ENCODE peak calls at places on chromosomes 7 and 10, in five cellular contexts. Z is MM.1S; K is effector memory CD8-positive, alpha-beta T cell; T is iPS-NIHi11; H is Kasumi-1. P is an unnamed sample.

GRCh38 chr7:28711096-28711495 is 247.0 kb downstream of the TRIL start:
- DNase-seq in T (no peak), K (no peak), H (no peak), Z (no peak), P (no peak)

GRCh38 chr10:18650618-18651017 is 769 bp downstream of the NSUN6 start:
- DNase-seq in H (peak; percentile 38), T (no peak), Z (peak; percentile 18), K (no peak), P (no peak)

GRCh38 chr7:142459557-142459963 is 201.7 kb upstream of the PRSS58 start:
- DNase-seq in H (peak; percentile 83), K (peak; percentile 16), T (peak; percentile 70), Z (peak; percentile 95), P (peak; percentile 74)

GRCh38 chr7:91247497-91247896 is 16.7 kb upstream of the FZD1 start:
- DNase-seq in H (no peak), Z (no peak), T (no peak), K (no peak), P (no peak)

GRCh38 chr10:28426392-28427159 is 106.3 kb upstream of the WAC start:
- DNase-seq in Z (no peak), T (no peak), H (no peak), K (no peak), P (no peak)

GRCh38 chr10:95472304-95473088 is 88.7 kb downstream of the SORBS1 start:
- DNase-seq in H (no peak), K (no peak), T (no peak), Z (no peak), P (no peak)

GRCh38 chr7:140127360-140128127 is 49.2 kb downstream of the KDM7A start:
- DNase-seq in Z (no peak), K (no peak), T (no peak), H (no peak), P (no peak)

GRCh38 chr7:85887133-85887532 is 700.3 kb upstream of the SEMA3D start:
- DNase-seq in H (no peak), K (no peak), T (no peak), Z (no peak), P (no peak)

GRCh38 chr7:89308535-89308934 is 513.0 kb upstream of the TEX47 start:
- DNase-seq in Z (no peak), T (no peak), H (no peak), K (no peak), P (no peak)

GRCh38 chr7:66050990-66051424 is 24.6 kb upstream of the ASL start:
- DNase-seq in T (no peak), K (no peak), Z (no peak), H (no peak), P (peak; percentile 99)

GRCh38 chr7:94509879-94510581 is 421 bp downstream of the CASD1 start:
- DNase-seq in H (peak; percentile 42), T (peak; percentile 89), Z (peak; percentile 60), K (peak; percentile 55), P (peak; percentile 57)

GRCh38 chr7:133401225-133401624 is 148.3 kb downstream of the EXOC4 start:
- DNase-seq in Z (no peak), T (no peak), K (no peak), H (no peak), P (no peak)

GRCh38 chr7:4307645-4308590 is 374.2 kb upstream of the FOXK1 start:
- DNase-seq in Z (no peak), T (peak; percentile 67), K (no peak), H (no peak), P (no peak)

GRCh38 chr7:21123586-21123985 is 304.3 kb upstream of the SP4 start:
- DNase-seq in T (no peak), Z (no peak), K (no peak), H (no peak), P (no peak)

GRCh38 chr7:91940171-91940570 is 491 bp upstream of the AKAP9 start:
- DNase-seq in K (peak; percentile 27), Z (peak; percentile 44), T (peak; percentile 22), H (peak; percentile 70), P (peak; percentile 28)

GRCh38 chr10:51257511-51258248 is 183.4 kb downstream of the PRKG1 start:
- DNase-seq in Z (no peak), K (no peak), H (no peak), T (no peak), P (no peak)

GRCh38 chr7:33186187-33186586 is 56.8 kb downstream of the BBS9 start:
- DNase-seq in K (no peak), Z (no peak), T (peak; percentile 31), H (no peak), P (peak; percentile 31)

GRCh38 chr10:89086801-89087513 is 96.4 kb downstream of the FAS start:
- DNase-seq in Z (no peak), H (no peak), T (peak; percentile 30), K (no peak), P (peak; percentile 25)

GRCh38 chr10:91511549-91512330 is 101.6 kb downstream of the HECTD2 start:
- DNase-seq in H (no peak), K (no peak), Z (no peak), T (no peak), P (peak; percentile 80)

GRCh38 chr10:6498771-6499170 is 81.3 kb downstream of the PRKCQ start:
- DNase-seq in Z (peak; percentile 41), H (peak; percentile 68), T (no peak), K (peak; percentile 43), P (peak; percentile 45)

GRCh38 chr7:151247611-151248176 is 800 bp downstream of the SMARCD3 start:
- DNase-seq in T (no peak), H (no peak), Z (no peak), K (no peak), P (no peak)

GRCh38 chr7:26337232-26337865 is 45.7 kb downstream of the SNX10 start:
- DNase-seq in T (no peak), Z (no peak), K (no peak), H (no peak), P (no peak)

GRCh38 chr10:52348037-52348564 is 34.0 kb downstream of the DKK1 start:
- DNase-seq in Z (no peak), K (no peak), T (no peak), H (peak; percentile 29), P (no peak)

GRCh38 chr7:28418311-28418710 is 6.0 kb downstream of the CREB5 start:
- DNase-seq in H (no peak), Z (no peak), T (no peak), K (no peak), P (no peak)

GRCh38 chr10:11670311-11670825 is 58.9 kb upstream of the USP6NL start:
- DNase-seq in T (no peak), H (no peak), Z (no peak), K (no peak), P (no peak)

GRCh38 chr10:28754930-28755718 is 77.8 kb downstream of the BAMBI start:
- DNase-seq in Z (no peak), H (no peak), T (no peak), K (no peak), P (peak; percentile 7)

GRCh38 chr10:15146366-15146765 is 22.1 kb downstream of the NMT2 start:
- DNase-seq in T (no peak), Z (no peak), K (no peak), H (no peak), P (no peak)

GRCh38 chr7:107056728-107057473 is 12.4 kb downstream of the PRKAR2B start:
- DNase-seq in Z (no peak), H (no peak), K (no peak), T (no peak), P (no peak)

P was measured in epithelial cell of esophagus.